ENCODE peak calls at places on chromosomes 3 and 15, in four cellular contexts. J is dorsolateral prefrontal cortex, D is fibroblast of the conjunctiva, X is M059J. M is an unnamed sample.
A peak's percentile ranks its signal among the peaks of the same experiment; 100 is the strongest.

GRCh38 chr3:134445095-134445494 is 40.7 kb downstream of the ANAPC13 start:
- DNase-seq in J (no peak), D (no peak), X (no peak), M (no peak)

GRCh38 chr3:51802091-51802720 is 23.2 kb upstream of the IQCF6 start:
- DNase-seq in J (no peak), D (no peak), X (no peak), M (no peak)

GRCh38 chr15:100768501-100768931 is 111.1 kb upstream of the ALDH1A3 start:
- DNase-seq in J (no peak), D (no peak), X (no peak), M (no peak)

GRCh38 chr3:30308131-30308530 is 298.3 kb upstream of the TGFBR2 start:
- DNase-seq in J (no peak), D (no peak), X (no peak), M (peak; percentile 50)

GRCh38 chr3:45143673-45144670 is 2.2 kb downstream of the CDCP1 start:
- DNase-seq in J (no peak), D (no peak), X (peak; percentile 75), M (peak; percentile 37)

GRCh38 chr3:153595186-153595815 is 433.3 kb downstream of the RAP2B start:
- DNase-seq in J (no peak), D (no peak), X (peak; percentile 45), M (peak; percentile 59)

GRCh38 chr3:51704511-51704950 is 2.3 kb upstream of the GRM2 start:
- DNase-seq in J (peak; percentile 16), D (no peak), X (no peak), M (no peak)

GRCh38 chr3:176814252-176814651 is 383.0 kb downstream of the TBL1XR1 start:
- DNase-seq in J (no peak), D (no peak), X (peak; percentile 67), M (peak; percentile 28)

GRCh38 chr15:31274496-31275330 is 51.9 kb upstream of the KLF13 start:
- DNase-seq in J (no peak), D (no peak), X (no peak), M (no peak)

GRCh38 chr15:29887719-29888118 is 65.5 kb upstream of the TJP1 start:
- DNase-seq in J (no peak), D (peak; percentile 45), X (no peak), M (no peak)

GRCh38 chr3:110576962-110577361 is 494.7 kb upstream of the NECTIN3 start:
- DNase-seq in J (no peak), D (peak; percentile 92), X (peak; percentile 99), M (peak; percentile 97)

GRCh38 chr15:53539878-53540277 is 219.6 kb downstream of the WDR72 start:
- DNase-seq in J (no peak), D (no peak), X (no peak), M (no peak)

GRCh38 chr3:40827942-40828688 is 303.4 kb downstream of the ZNF621 start:
- DNase-seq in J (no peak), D (no peak), X (peak; percentile 37), M (peak; percentile 37)

GRCh38 chr3:88807471-88808090 is 299.8 kb upstream of the EPHA3 start:
- DNase-seq in J (no peak), D (peak; percentile 51), X (peak; percentile 12), M (peak; percentile 64)

GRCh38 chr3:63972196-63972595 is 51.1 kb downstream of the PSMD6 start:
- DNase-seq in J (no peak), D (no peak), X (peak; percentile 25), M (peak; percentile 69)

GRCh38 chr3:72068621-72069020 is 283.7 kb upstream of the PROK2 start:
- DNase-seq in J (no peak), D (no peak), X (peak; percentile 27), M (peak; percentile 23)

GRCh38 chr3:56125358-56126005 is 342.8 kb downstream of the ERC2 start:
- DNase-seq in J (no peak), D (peak; percentile 83), X (peak; percentile 85), M (peak; percentile 84)

GRCh38 chr3:129555616-129556357 is 12.8 kb downstream of the H1-8 start:
- DNase-seq in J (no peak), D (no peak), X (no peak), M (no peak)

GRCh38 chr15:58490405-58491150 is 58.8 kb downstream of the LIPC start:
- DNase-seq in J (no peak), D (no peak), X (no peak), M (no peak)

GRCh38 chr3:135992072-135992471 is 26.5 kb downstream of the PPP2R3A start:
- DNase-seq in J (no peak), D (peak; percentile 51), X (peak; percentile 90), M (peak; percentile 92)

GRCh38 chr3:124200336-124200901 is 208.5 kb upstream of the ROPN1 start:
- DNase-seq in J (no peak), D (no peak), X (peak; percentile 47), M (no peak)

GRCh38 chr15:64209680-64210334 is 47.0 kb upstream of the PPIB start:
- DNase-seq in J (no peak), D (peak; percentile 30), X (peak; percentile 42), M (peak; percentile 68)

GRCh38 chr3:81173514-81173913 is 587.9 kb downstream of the GBE1 start:
- DNase-seq in J (no peak), D (no peak), X (no peak), M (peak; percentile 45)

GRCh38 chr3:194386066-194386465 is 13.0 kb downstream of the GP5 start:
- DNase-seq in J (no peak), D (no peak), X (no peak), M (no peak)

GRCh38 chr15:98562361-98562791 is 86.0 kb upstream of the IGF1R start:
- DNase-seq in J (no peak), D (no peak), X (no peak), M (no peak)

GRCh38 chr3:137792633-137793271 is 28.6 kb downstream of the SOX14 start:
- DNase-seq in J (no peak), D (peak; percentile 6), X (peak; percentile 44), M (peak; percentile 64)

GRCh38 chr3:56365905-56366640 is 102.2 kb downstream of the ERC2 start:
- DNase-seq in J (no peak), D (no peak), X (no peak), M (no peak)

GRCh38 chr3:52606373-52607085 is 70.1 kb downstream of the UQCC5 start:
- DNase-seq in J (no peak), D (peak; percentile 3), X (peak; percentile 77), M (peak; percentile 32)

GRCh38 chr3:23495507-23495906 is 292.4 kb downstream of the UBE2E2 start:
- DNase-seq in J (no peak), D (no peak), X (peak; percentile 46), M (peak; percentile 43)

GRCh38 chr15:35481992-35482391 is 64.0 kb downstream of the DPH6 start:
- DNase-seq in J (no peak), D (peak; percentile 48), X (peak; percentile 93), M (peak; percentile 91)

GRCh38 chr3:186176382-186176990 is 67.6 kb upstream of the ETV5 start:
- DNase-seq in J (no peak), D (no peak), X (no peak), M (no peak)

GRCh38 chr3:53624467-53624866 is 130.1 kb downstream of the CACNA1D start:
- DNase-seq in J (no peak), D (no peak), X (no peak), M (no peak)

GRCh38 chr15:97521894-97522293 is 438.6 kb upstream of the ARRDC4 start:
- DNase-seq in J (peak; percentile 21), D (no peak), X (no peak), M (peak; percentile 1)

GRCh38 chr3:24614353-24614752 is 119.7 kb upstream of the THRB start:
- DNase-seq in J (no peak), D (no peak), X (no peak), M (no peak)

GRCh38 chr3:187352581-187353575 is 15.3 kb upstream of the RTP4 start:
- DNase-seq in J (no peak), D (no peak), X (no peak), M (no peak)

GRCh38 chr3:100875239-100875638 is 118.0 kb downstream of the ABI3BP start:
- DNase-seq in J (no peak), D (peak; percentile 13), X (peak; percentile 93), M (peak; percentile 84)

GRCh38 chr3:42220436-42220835 is 45.5 kb downstream of the CCK start:
- DNase-seq in J (no peak), D (no peak), X (no peak), M (no peak)

GRCh38 chr3:187743195-187744141 is 1.8 kb downstream of the BCL6 start:
- DNase-seq in J (peak; percentile 41), D (no peak), X (peak; percentile 62), M (peak; percentile 66)